ENCODE peak calls at places on chromosomes 13 and 19, in eight cellular contexts. One of them, this sample, is unnamed.
A peak's percentile ranks its signal among the peaks of the same experiment; 100 is the strongest.

GRCh38 chr13:101639711-101640110 is 187.2 kb downstream of the ITGBL1 start:
- DNase-seq in stimulated activated effector memory CD8-positive, alpha-beta T cell treated with anti-CD3 and anti-CD28 coated beads, Interleukin-12 subunit alpha, Interleukin-12 subunit beta, amount 100 ng/mL, for 72 hours: no peak
- DNase-seq in Caco-2: no peak
- DNase-seq in T-helper 2 cell: no peak
- DNase-seq in WTC11: no peak
- DNase-seq in dorsolateral prefrontal cortex: no peak
- DNase-seq in lower leg skin: no peak
- DNase-seq in M059J: peak; percentile 16
- DNase-seq in this sample: no peak

GRCh38 chr13:37011002-37011401 is 10.4 kb downstream of the EXOSC8 start:
- DNase-seq in stimulated activated effector memory CD8-positive, alpha-beta T cell treated with anti-CD3 and anti-CD28 coated beads, Interleukin-12 subunit alpha, Interleukin-12 subunit beta, amount 100 ng/mL, for 72 hours: no peak
- DNase-seq in Caco-2: no peak
- DNase-seq in T-helper 2 cell: no peak
- DNase-seq in WTC11: no peak
- DNase-seq in dorsolateral prefrontal cortex: no peak
- DNase-seq in lower leg skin: no peak
- DNase-seq in M059J: no peak
- DNase-seq in this sample: no peak

GRCh38 chr19:55116232-55117062 is 990 bp downstream of the PPP1R12C start:
- DNase-seq in stimulated activated effector memory CD8-positive, alpha-beta T cell treated with anti-CD3 and anti-CD28 coated beads, Interleukin-12 subunit alpha, Interleukin-12 subunit beta, amount 100 ng/mL, for 72 hours: peak; percentile 23
- DNase-seq in Caco-2: peak; percentile 35
- DNase-seq in T-helper 2 cell: peak; percentile 76
- DNase-seq in WTC11: no peak
- DNase-seq in dorsolateral prefrontal cortex: peak; percentile 85
- DNase-seq in lower leg skin: peak; percentile 69
- DNase-seq in M059J: peak; percentile 39
- DNase-seq in this sample: peak; percentile 84

GRCh38 chr13:40318366-40318765 is 348.1 kb downstream of the FOXO1 start:
- DNase-seq in stimulated activated effector memory CD8-positive, alpha-beta T cell treated with anti-CD3 and anti-CD28 coated beads, Interleukin-12 subunit alpha, Interleukin-12 subunit beta, amount 100 ng/mL, for 72 hours: no peak
- DNase-seq in Caco-2: no peak
- DNase-seq in T-helper 2 cell: no peak
- DNase-seq in WTC11: no peak
- DNase-seq in dorsolateral prefrontal cortex: peak; percentile 54
- DNase-seq in lower leg skin: no peak
- DNase-seq in M059J: no peak
- DNase-seq in this sample: peak; percentile 39

GRCh38 chr13:110989331-110989730 is 74.5 kb upstream of the ANKRD10 start:
- DNase-seq in stimulated activated effector memory CD8-positive, alpha-beta T cell treated with anti-CD3 and anti-CD28 coated beads, Interleukin-12 subunit alpha, Interleukin-12 subunit beta, amount 100 ng/mL, for 72 hours: no peak
- DNase-seq in Caco-2: no peak
- DNase-seq in T-helper 2 cell: no peak
- DNase-seq in WTC11: no peak
- DNase-seq in dorsolateral prefrontal cortex: no peak
- DNase-seq in lower leg skin: no peak
- DNase-seq in M059J: peak; percentile 26
- DNase-seq in this sample: no peak

GRCh38 chr13:79079351-79079839 is 326.7 kb downstream of the RBM26 start:
- DNase-seq in stimulated activated effector memory CD8-positive, alpha-beta T cell treated with anti-CD3 and anti-CD28 coated beads, Interleukin-12 subunit alpha, Interleukin-12 subunit beta, amount 100 ng/mL, for 72 hours: no peak
- DNase-seq in Caco-2: no peak
- DNase-seq in T-helper 2 cell: no peak
- DNase-seq in WTC11: no peak
- DNase-seq in dorsolateral prefrontal cortex: no peak
- DNase-seq in lower leg skin: no peak
- DNase-seq in M059J: no peak
- DNase-seq in this sample: no peak

GRCh38 chr19:13058951-13059660 is 43.6 kb downstream of the LYL1 start:
- DNase-seq in stimulated activated effector memory CD8-positive, alpha-beta T cell treated with anti-CD3 and anti-CD28 coated beads, Interleukin-12 subunit alpha, Interleukin-12 subunit beta, amount 100 ng/mL, for 72 hours: no peak
- DNase-seq in Caco-2: no peak
- DNase-seq in T-helper 2 cell: no peak
- DNase-seq in WTC11: no peak
- DNase-seq in dorsolateral prefrontal cortex: no peak
- DNase-seq in lower leg skin: no peak
- DNase-seq in M059J: peak; percentile 37
- DNase-seq in this sample: no peak

GRCh38 chr19:53982611-53983010 is 8.8 kb upstream of the CACNG6 start:
- DNase-seq in stimulated activated effector memory CD8-positive, alpha-beta T cell treated with anti-CD3 and anti-CD28 coated beads, Interleukin-12 subunit alpha, Interleukin-12 subunit beta, amount 100 ng/mL, for 72 hours: no peak
- DNase-seq in Caco-2: no peak
- DNase-seq in T-helper 2 cell: peak; percentile 16
- DNase-seq in WTC11: peak; percentile 62
- DNase-seq in dorsolateral prefrontal cortex: no peak
- DNase-seq in lower leg skin: no peak
- DNase-seq in M059J: peak; percentile 41
- DNase-seq in this sample: peak; percentile 56

GRCh38 chr13:36418022-36418805 is 14.1 kb upstream of the CCNA1 start:
- DNase-seq in stimulated activated effector memory CD8-positive, alpha-beta T cell treated with anti-CD3 and anti-CD28 coated beads, Interleukin-12 subunit alpha, Interleukin-12 subunit beta, amount 100 ng/mL, for 72 hours: no peak
- DNase-seq in Caco-2: no peak
- DNase-seq in T-helper 2 cell: peak; percentile 33
- DNase-seq in WTC11: no peak
- DNase-seq in dorsolateral prefrontal cortex: no peak
- DNase-seq in lower leg skin: no peak
- DNase-seq in M059J: peak; percentile 51
- DNase-seq in this sample: no peak

GRCh38 chr13:48624858-48625257 is 28.9 kb upstream of the CYSLTR2 start:
- DNase-seq in stimulated activated effector memory CD8-positive, alpha-beta T cell treated with anti-CD3 and anti-CD28 coated beads, Interleukin-12 subunit alpha, Interleukin-12 subunit beta, amount 100 ng/mL, for 72 hours: no peak
- DNase-seq in Caco-2: no peak
- DNase-seq in T-helper 2 cell: no peak
- DNase-seq in WTC11: no peak
- DNase-seq in dorsolateral prefrontal cortex: no peak
- DNase-seq in lower leg skin: no peak
- DNase-seq in M059J: no peak
- DNase-seq in this sample: no peak

GRCh38 chr13:33260168-33261098 is 25.1 kb downstream of the STARD13 start:
- DNase-seq in stimulated activated effector memory CD8-positive, alpha-beta T cell treated with anti-CD3 and anti-CD28 coated beads, Interleukin-12 subunit alpha, Interleukin-12 subunit beta, amount 100 ng/mL, for 72 hours: no peak
- DNase-seq in Caco-2: no peak
- DNase-seq in T-helper 2 cell: no peak
- DNase-seq in WTC11: no peak
- DNase-seq in dorsolateral prefrontal cortex: no peak
- DNase-seq in lower leg skin: no peak
- DNase-seq in M059J: peak; percentile 23
- DNase-seq in this sample: no peak

GRCh38 chr13:57045816-57046691 is 94.7 kb upstream of the PRR20A start:
- DNase-seq in stimulated activated effector memory CD8-positive, alpha-beta T cell treated with anti-CD3 and anti-CD28 coated beads, Interleukin-12 subunit alpha, Interleukin-12 subunit beta, amount 100 ng/mL, for 72 hours: no peak
- DNase-seq in Caco-2: no peak
- DNase-seq in T-helper 2 cell: no peak
- DNase-seq in WTC11: no peak
- DNase-seq in dorsolateral prefrontal cortex: no peak
- DNase-seq in lower leg skin: no peak
- DNase-seq in M059J: no peak
- DNase-seq in this sample: no peak

GRCh38 chr19:13143135-13143534 is 7.0 kb downstream of the STX10 start:
- DNase-seq in stimulated activated effector memory CD8-positive, alpha-beta T cell treated with anti-CD3 and anti-CD28 coated beads, Interleukin-12 subunit alpha, Interleukin-12 subunit beta, amount 100 ng/mL, for 72 hours: no peak
- DNase-seq in Caco-2: no peak
- DNase-seq in T-helper 2 cell: no peak
- DNase-seq in WTC11: no peak
- DNase-seq in dorsolateral prefrontal cortex: no peak
- DNase-seq in lower leg skin: no peak
- DNase-seq in M059J: peak; percentile 98
- DNase-seq in this sample: no peak

GRCh38 chr19:31110331-31110730 is 238.9 kb downstream of the TSHZ3 start:
- DNase-seq in stimulated activated effector memory CD8-positive, alpha-beta T cell treated with anti-CD3 and anti-CD28 coated beads, Interleukin-12 subunit alpha, Interleukin-12 subunit beta, amount 100 ng/mL, for 72 hours: no peak
- DNase-seq in Caco-2: no peak
- DNase-seq in T-helper 2 cell: no peak
- DNase-seq in WTC11: peak; percentile 57
- DNase-seq in dorsolateral prefrontal cortex: no peak
- DNase-seq in lower leg skin: no peak
- DNase-seq in M059J: peak; percentile 36
- DNase-seq in this sample: no peak

This sample was measured in frontal cortex.